ENCODE peak calls at places on chromosomes 3 and 15, in four cellular contexts. O, Y, I and E are unnamed samples.

GRCh38 chr3:157532529-157533297 is 29.5 kb upstream of the VEPH1 start:
- DNase-seq in I (peak), Y (peak), O (peak), E (no peak)

GRCh38 chr3:180630360-180630759 is 28.4 kb downstream of the TTC14 start:
- DNase-seq in Y (no peak), I (no peak), O (no peak), E (no peak)

GRCh38 chr3:41272667-41273066 is 73.4 kb downstream of the CTNNB1 start:
- DNase-seq in I (no peak), O (no peak), Y (no peak), E (no peak)

GRCh38 chr3:44914936-44915335 is 40.5 kb downstream of the TGM4 start:
- DNase-seq in O (no peak), Y (peak), I (peak), E (peak)

GRCh38 chr15:27119695-27120266 is 148.8 kb downstream of the GABRG3 start:
- DNase-seq in O (no peak), I (peak), Y (no peak), E (no peak)

GRCh38 chr15:81270781-81271491 is 53.0 kb downstream of the STARD5 start:
- DNase-seq in O (no peak), Y (no peak), I (no peak), E (no peak)

GRCh38 chr15:27249723-27250160 is 278.8 kb downstream of the GABRG3 start:
- DNase-seq in O (no peak), I (no peak), Y (peak), E (no peak)

GRCh38 chr15:59299919-59300617 is 72.6 kb downstream of the MYO1E start:
- DNase-seq in Y (no peak), I (no peak), O (no peak), E (no peak)

GRCh38 chr3:185423178-185423577 is 60.2 kb downstream of the MAP3K13 start:
- DNase-seq in Y (no peak), O (no peak), I (peak), E (no peak)

GRCh38 chr15:68264282-68264681 is 13.3 kb upstream of the FEM1B start:
- DNase-seq in I (no peak), O (no peak), Y (no peak), E (no peak)

GRCh38 chr15:77831989-77832388 is 199.3 kb upstream of the LINGO1 start:
- DNase-seq in O (no peak), I (no peak), Y (no peak), E (no peak)

GRCh38 chr3:149473314-149473990 is 1.0 kb upstream of the TM4SF4 start:
- DNase-seq in O (no peak), I (no peak), Y (no peak), E (no peak)

GRCh38 chr15:66578286-66578875 is 12.6 kb upstream of the LCTL start:
- DNase-seq in I (no peak), Y (no peak), O (no peak), E (no peak)

GRCh38 chr3:55309336-55309735 is 177.8 kb downstream of the WNT5A start:
- DNase-seq in Y (no peak), O (no peak), I (no peak), E (no peak)

GRCh38 chr3:136979684-136980083 is 21.9 kb downstream of the IL20RB start:
- DNase-seq in O (no peak), I (no peak), Y (no peak), E (no peak)

GRCh38 chr3:183114374-183114773 is 15.1 kb upstream of the MCCC1 start:
- DNase-seq in I (no peak), O (no peak), Y (peak), E (no peak)

GRCh38 chr3:183114779-183115178 is 15.5 kb upstream of the MCCC1 start:
- DNase-seq in O (no peak), Y (peak), I (no peak), E (peak)

GRCh38 chr3:183120538-183121215 is 21.4 kb upstream of the MCCC1 start:
- DNase-seq in Y (no peak), I (no peak), O (no peak), E (no peak)

GRCh38 chr3:183117046-183117445 is 17.8 kb upstream of the MCCC1 start:
- DNase-seq in O (no peak), I (no peak), Y (no peak), E (no peak)

GRCh38 chr3:183116051-183116614 is 16.8 kb upstream of the MCCC1 start:
- DNase-seq in I (peak), O (peak), Y (peak), E (peak)
- TF ChIP-seq FOXJ3 in I (no peak), O (no peak), Y (no peak), E (no peak)

DNA sequence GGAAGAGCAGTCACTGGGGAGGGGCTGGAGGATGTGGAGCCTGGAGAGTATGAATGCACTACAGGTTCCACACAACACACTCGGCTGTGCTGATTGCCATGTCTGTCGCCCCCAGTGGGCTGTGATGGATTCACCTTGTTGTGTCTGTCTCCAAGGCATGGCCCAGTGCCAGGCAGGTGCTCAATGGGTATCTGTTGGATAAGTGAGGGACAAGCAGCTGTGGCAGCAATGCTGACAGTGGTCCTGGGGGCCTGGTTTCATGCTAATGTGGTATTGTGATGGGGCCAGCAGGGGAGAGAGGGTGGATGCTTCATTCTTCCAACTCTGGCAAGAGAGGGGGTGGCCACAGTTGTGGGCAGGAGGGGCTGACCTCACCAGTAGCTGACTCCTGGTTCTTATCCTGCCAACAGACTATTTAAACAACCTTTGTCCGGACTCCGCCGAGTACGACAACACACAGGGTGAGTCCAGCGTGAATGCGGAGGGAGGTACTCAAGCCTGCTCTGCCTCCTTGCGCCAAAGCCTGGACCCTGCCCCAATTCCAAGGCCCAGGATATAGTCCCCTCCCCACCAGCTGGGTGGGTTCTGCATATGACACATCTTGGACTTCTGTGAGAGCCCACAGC is 47.3 kb upstream of the NR2C2 start:
- DNase-seq in O (peak), I (no peak), Y (no peak), E (peak)
- TF ChIP-seq FOXJ3 in O (no peak), I (no peak), Y (no peak), E (no peak)

GRCh38 chr3:70096376-70097055 is 97.0 kb downstream of the SAMMSON start:
- DNase-seq in O (no peak), I (no peak), Y (no peak), E (no peak)
- TF ChIP-seq FOXJ3 in O (no peak), I (no peak), Y (no peak), E (no peak)

DNA sequence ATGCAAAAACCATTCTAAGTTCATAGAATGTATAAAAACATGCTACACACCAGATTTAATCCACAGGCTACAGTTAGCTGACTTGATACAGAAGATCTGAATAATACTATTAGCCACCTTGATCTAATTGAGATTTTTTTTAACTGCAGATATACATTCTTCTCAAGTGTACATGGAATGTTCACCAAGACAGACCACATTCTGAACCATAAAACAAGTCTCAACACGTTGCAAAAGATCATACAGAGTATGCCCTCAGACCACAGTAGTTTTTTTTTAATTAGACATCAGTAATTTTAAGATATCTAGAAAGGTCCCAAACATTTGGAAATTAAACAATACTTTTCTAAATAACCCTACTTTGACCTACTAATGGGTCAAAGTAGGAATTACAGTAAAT is 83.3 kb downstream of the FGF7 start:
- DNase-seq in Y (no peak), I (no peak), O (no peak), E (no peak)
- TF ChIP-seq FOXJ3 in Y (no peak), I (no peak), O (no peak), E (no peak)

DNA sequence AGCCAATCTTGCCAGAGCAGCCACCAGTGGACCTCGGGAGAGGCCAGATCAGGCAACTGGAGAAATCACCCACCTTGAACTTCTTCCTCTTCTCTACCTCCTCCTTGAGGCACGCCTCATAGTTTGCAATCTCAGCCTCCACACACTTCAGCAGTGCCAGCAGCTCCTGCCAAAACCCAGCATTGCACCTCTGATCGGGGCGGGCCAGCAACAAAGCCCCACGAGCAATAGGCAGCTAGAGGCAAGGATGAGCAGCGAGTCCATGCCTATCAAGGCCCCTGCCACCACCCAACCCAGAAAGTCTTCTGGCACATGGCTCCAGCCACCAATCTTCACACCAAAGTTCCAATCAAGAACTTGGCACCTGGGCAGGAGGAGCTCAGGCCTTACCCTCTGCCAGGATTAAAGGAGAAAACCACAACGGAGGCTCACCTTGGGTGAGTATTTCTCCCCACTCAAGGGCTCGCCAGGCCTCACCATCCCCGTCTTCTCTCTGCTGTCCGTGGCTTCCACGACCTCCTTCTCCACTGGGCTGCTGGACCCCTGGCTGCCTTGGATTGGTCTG is 42.1 kb downstream of the SEMA3G start:
- DNase-seq in Y (no peak), I (no peak), O (no peak), E (no peak)
- TF ChIP-seq FOXJ3 in Y (no peak), I (no peak), O (no peak), E (no peak)